ENCODE peak calls at places on chromosomes 6 and 20, in five cellular contexts. L is DND-41, T is coronary artery, K is astrocyte, Z is heart right ventricle. D is an unnamed sample.

GRCh38 chr6:140130074-140130473 is 755.6 kb upstream of the CITED2 start:
- DNase-seq in L (no peak), Z (no peak), K (no peak), T (no peak), D (peak; percentile 2)

GRCh38 chr20:36085686-36086267 is 68.8 kb upstream of the EPB41L1 start:
- DNase-seq in Z (no peak), T (no peak), L (no peak), K (peak; percentile 65), D (peak; percentile 77)

GRCh38 chr6:41451515-41452163 is 94.5 kb upstream of the FOXP4 start:
- DNase-seq in L (no peak), Z (peak; percentile 65), T (no peak), K (no peak), D (peak; percentile 66)

GRCh38 chr6:88708197-88708744 is 255.1 kb downstream of the RNGTT start:
- DNase-seq in K (no peak), T (no peak), L (no peak), Z (no peak), D (peak; percentile 25)

GRCh38 chr6:134539865-134540323 is 222.0 kb upstream of the SGK1 start:
- DNase-seq in Z (peak; percentile 51), K (peak; percentile 47), T (no peak), L (peak; percentile 29), D (peak; percentile 59)

GRCh38 chr20:40991181-40991889 is 37.3 kb upstream of the TOP1 start:
- DNase-seq in Z (peak; percentile 28), T (no peak), L (peak; percentile 47), K (no peak), D (peak; percentile 27)

GRCh38 chr20:4973330-4974097 is 27.8 kb downstream of the SLC23A2 start:
- DNase-seq in T (peak; percentile 72), Z (peak; percentile 8), L (no peak), K (peak; percentile 85), D (peak; percentile 90)

GRCh38 chr20:20410678-20411077 is 42.8 kb downstream of the INSM1 start:
- DNase-seq in L (no peak), K (peak; percentile 14), T (no peak), Z (peak; percentile 51), D (peak; percentile 7)

GRCh38 chr6:56445818-56446217 is 196.9 kb downstream of the DST start:
- DNase-seq in Z (no peak), K (no peak), T (no peak), L (no peak), D (no peak)

GRCh38 chr20:50900261-50900660 is 31.0 kb downstream of the ADNP start:
- DNase-seq in K (no peak), Z (no peak), T (no peak), L (no peak), D (no peak)

GRCh38 chr6:27617700-27618689 is 145.1 kb upstream of the ZNF184 start:
- DNase-seq in Z (no peak), T (no peak), L (no peak), K (peak; percentile 44), D (peak; percentile 60)

GRCh38 chr6:41585605-41586004 is 39.4 kb downstream of the FOXP4 start:
- DNase-seq in K (no peak), T (no peak), L (no peak), Z (no peak), D (no peak)

GRCh38 chr6:118680452-118681095 is 29.2 kb upstream of the CEP85L start:
- DNase-seq in K (no peak), T (no peak), Z (no peak), L (no peak), D (no peak)

GRCh38 chr6:45756611-45757010 is 259.0 kb downstream of the CLIC5 start:
- DNase-seq in L (no peak), T (no peak), K (no peak), Z (no peak), D (no peak)

GRCh38 chr6:101740631-101741030 is 347.1 kb downstream of the GRIK2 start:
- DNase-seq in Z (no peak), K (no peak), L (no peak), T (no peak), D (no peak)

GRCh38 chr6:41704028-41704427 is 31.4 kb downstream of the TFEB start:
- DNase-seq in T (no peak), K (no peak), L (no peak), Z (no peak), D (no peak)

GRCh38 chr20:45611054-45611453 is 18.5 kb upstream of the WFDC10A start:
- DNase-seq in T (no peak), K (peak; percentile 86), Z (no peak), L (peak; percentile 33), D (peak; percentile 77)

GRCh38 chr6:79808846-79809245 is 138.5 kb downstream of the ELOVL4 start:
- DNase-seq in K (no peak), T (no peak), L (no peak), Z (no peak), D (peak; percentile 4)

GRCh38 chr20:57479196-57479595 is 45.7 kb downstream of the CTCFL start:
- DNase-seq in T (peak; percentile 29), Z (no peak), K (no peak), L (no peak), D (no peak)

GRCh38 chr20:58614984-58615760 is 35.9 kb upstream of the STX16 start:
- DNase-seq in L (no peak), Z (no peak), K (no peak), T (no peak), D (no peak)

GRCh38 chr6:126529605-126530004 is 189.7 kb downstream of the CENPW start:
- DNase-seq in T (no peak), L (no peak), K (no peak), Z (no peak), D (no peak)

GRCh38 chr20:48928832-48929725 is 7.6 kb downstream of the ARFGEF2 start:
- DNase-seq in T (no peak), K (peak; percentile 71), L (no peak), Z (peak; percentile 33), D (peak; percentile 71)

GRCh38 chr20:2616634-2617033 is 35.8 kb upstream of the NOP56 start:
- DNase-seq in L (no peak), K (peak; percentile 18), T (no peak), Z (no peak), D (no peak)

GRCh38 chr6:6927437-6928361 is 180.1 kb upstream of the RREB1 start:
- DNase-seq in T (no peak), L (no peak), Z (peak; percentile 52), K (no peak), D (no peak)

GRCh38 chr6:134828641-134829040 is 121.3 kb downstream of the ALDH8A1 start:
- DNase-seq in K (no peak), Z (no peak), T (no peak), L (no peak), D (no peak)

GRCh38 chr6:5061152-5061551 is 24.0 kb upstream of the PPP1R3G start:
- DNase-seq in L (no peak), T (no peak), Z (no peak), K (no peak), D (no peak)

GRCh38 chr6:163835772-163836171 is 421.3 kb downstream of the QKI start:
- DNase-seq in T (no peak), Z (no peak), L (no peak), K (no peak), D (no peak)

GRCh38 chr20:8291873-8292272 is 159.8 kb downstream of the PLCB1 start:
- DNase-seq in Z (no peak), T (no peak), L (no peak), K (peak; percentile 90), D (peak; percentile 68)

GRCh38 chr6:106446287-106446885 is 85.9 kb downstream of the CRYBG1 start:
- DNase-seq in K (no peak), L (no peak), T (no peak), Z (no peak), D (peak; percentile 42)

GRCh38 chr6:128600397-128600951 is 80.1 kb upstream of the PTPRK start:
- DNase-seq in K (peak; percentile 96), T (no peak), Z (no peak), L (peak; percentile 40), D (peak; percentile 90)

GRCh38 chr20:48201881-48202280 is 416.6 kb upstream of the SULF2 start:
- DNase-seq in Z (no peak), L (no peak), K (no peak), T (no peak), D (no peak)

GRCh38 chr20:11035211-11035610 is 361.4 kb upstream of the JAG1 start:
- DNase-seq in T (peak; percentile 70), L (no peak), Z (no peak), K (peak; percentile 2), D (no peak)

GRCh38 chr6:30100585-30101422 is 12.1 kb downstream of the TRIM31 start:
- DNase-seq in T (no peak), K (no peak), L (no peak), Z (peak; percentile 37), D (no peak)

GRCh38 chr6:30101423-30101938 is 11.4 kb downstream of the TRIM31 start:
- DNase-seq in T (no peak), Z (no peak), K (no peak), L (no peak), D (no peak)

GRCh38 chr6:30101939-30102700 is 10.8 kb downstream of the TRIM31 start:
- DNase-seq in T (peak; percentile 91), Z (peak; percentile 91), K (peak; percentile 56), L (no peak), D (peak; percentile 82)

GRCh38 chr6:30097902-30098606 is 14.8 kb downstream of the TRIM31 start:
- DNase-seq in K (no peak), T (no peak), L (no peak), Z (no peak), D (no peak)

GRCh38 chr6:30100154-30100553 is 12.7 kb downstream of the TRIM31 start:
- DNase-seq in K (no peak), T (no peak), L (no peak), Z (no peak), D (no peak)
- H3K4me3 ChIP-seq in K (no peak overlapping the region), T (peak overlapping the region; percentile 66), L (no peak overlapping the region), Z (no peak overlapping the region), D (no peak overlapping the region)

GRCh38 chr6:166515072-166515810 is 71.2 kb downstream of the RAMACL start:
- DNase-seq in Z (no peak), L (peak; percentile 63), K (peak; percentile 77), T (no peak), D (peak; percentile 84)
- TF ChIP-seq CTCF in Z (no peak), L (peak; percentile 27), K (peak; percentile 37), T (no peak), D (peak; percentile 68)

GRCh38 chr20:62652051-62652893 is 10.0 kb downstream of the SLCO4A1 start:
- DNase-seq in Z (peak; percentile 95), K (peak; percentile 89), L (no peak), T (peak; percentile 96), D (peak; percentile 99)
- H3K4me3 ChIP-seq in Z (peak overlapping the region; percentile 29), K (peak overlapping the region; percentile 49), L (no peak overlapping the region), T (peak overlapping the region; percentile 54), D (peak overlapping the region; percentile 38)

DNA sequence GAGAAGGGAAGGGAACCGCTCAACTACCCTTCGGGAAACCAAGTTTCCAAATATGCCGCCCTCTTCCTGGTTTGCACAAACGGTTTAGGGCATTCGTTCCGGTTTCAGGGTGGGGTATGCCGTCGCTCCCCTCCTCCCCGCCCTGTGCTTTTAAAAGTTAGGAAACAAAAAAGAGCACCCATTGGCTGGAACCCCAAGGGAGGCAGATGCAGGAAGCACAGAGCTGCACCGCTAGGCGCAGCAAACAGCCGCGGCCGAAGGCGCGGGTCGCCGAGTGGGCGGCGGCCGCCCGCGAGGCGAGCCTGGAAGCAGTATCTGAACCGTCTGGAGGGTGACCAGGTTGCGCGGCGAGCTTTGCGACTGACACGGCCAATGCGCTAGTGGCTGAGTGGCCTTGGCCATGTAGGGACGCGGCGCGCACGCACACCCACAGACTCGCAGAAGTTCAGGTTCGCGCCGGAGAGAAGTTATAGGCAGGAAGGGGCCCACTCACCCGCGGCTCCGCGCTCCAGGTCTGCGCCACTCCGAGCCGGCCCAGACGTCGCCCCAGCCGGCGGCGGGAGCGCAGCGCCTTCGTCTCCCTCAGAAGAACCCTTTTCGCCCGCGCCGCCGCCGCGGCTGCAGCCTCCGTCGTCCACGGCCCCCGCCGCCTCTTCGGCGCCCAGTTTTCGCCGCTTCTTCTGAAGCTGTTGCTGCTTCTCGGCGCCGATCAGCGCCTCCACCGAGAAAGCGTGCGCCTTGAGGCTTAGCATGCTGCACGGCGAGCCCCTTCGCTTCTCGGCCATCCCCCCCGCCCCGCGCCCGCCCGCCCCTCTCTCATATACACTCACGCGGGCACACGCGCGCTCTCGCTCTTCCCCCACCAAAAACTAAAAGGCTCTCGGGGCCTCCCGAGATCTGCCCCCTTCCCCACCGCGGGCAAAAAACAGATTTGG is 734 bp downstream of the TBX18 start:
- DNase-seq in Z (peak; percentile 25), T (peak; percentile 94), K (peak; percentile 44), L (no peak), D (peak; percentile 97)
- TF ChIP-seq CTCF in Z (no peak), T (no peak), K (no peak), L (no peak), D (peak; percentile 28)